ENCODE peak calls at places on chromosomes 4 and X, in six cellular contexts. N, J, M, W, Y and A are unnamed samples.

GRCh38 chr4:67700119-67700873 is 659 bp downstream of the UBA6 start:
- DNase-seq in N (no peak), J (no peak), M (peak), W (no peak), Y (no peak), A (no peak)

GRCh38 chr4:144955104-144955503 is 142.9 kb downstream of the ANAPC10 start:
- DNase-seq in N (no peak), J (no peak), M (no peak), W (no peak), Y (no peak), A (no peak)

GRCh38 chr4:18695733-18696527 is 674.4 kb upstream of the LCORL start:
- DNase-seq in N (no peak), J (no peak), M (no peak), W (no peak), Y (no peak), A (no peak)

GRCh38 chr4:133865606-133866327 is 335.8 kb downstream of the PABPC4L start:
- DNase-seq in N (peak), J (no peak), M (no peak), W (peak), Y (no peak), A (peak)

GRCh38 chr4:99946346-99947189 is at the start of gene DNAJB14:
- DNase-seq in N (no peak), J (peak), M (peak), W (no peak), Y (no peak), A (no peak)

GRCh38 chrX:12975999-12976558 is 1.2 kb downstream of the TMSB4X start:
- DNase-seq in N (no peak), J (no peak), M (no peak), W (peak), Y (no peak), A (no peak)

GRCh38 chrX:130260316-130260715 is 8.4 kb downstream of the ZNF280C start:
- DNase-seq in N (no peak), J (no peak), M (no peak), W (no peak), Y (peak), A (no peak)

GRCh38 chr4:6177587-6178197 is 22.7 kb downstream of the JAKMIP1 start:
- DNase-seq in N (no peak), J (no peak), M (no peak), W (no peak), Y (no peak), A (no peak)

GRCh38 chr4:99749445-99750391 is 66.9 kb upstream of the DAPP1 start:
- DNase-seq in N (no peak), J (no peak), M (no peak), W (no peak), Y (no peak), A (no peak)

GRCh38 chr4:78059938-78060337 is 2.8 kb downstream of the FRAS1 start:
- DNase-seq in N (no peak), J (no peak), M (no peak), W (no peak), Y (no peak), A (no peak)

GRCh38 chr4:88613417-88613875 is 21.2 kb downstream of the HERC3 start:
- DNase-seq in N (no peak), J (peak), M (no peak), W (no peak), Y (no peak), A (no peak)

GRCh38 chrX:3501833-3502535 is 155.5 kb upstream of the MXRA5 start:
- DNase-seq in N (no peak), J (no peak), M (no peak), W (no peak), Y (no peak), A (no peak)

GRCh38 chr4:177699365-177700213 is 257.4 kb upstream of the AGA start:
- DNase-seq in N (no peak), J (no peak), M (no peak), W (no peak), Y (no peak), A (no peak)

GRCh38 chrX:23742174-23742692 is 843 bp downstream of the ACOT9 start:
- DNase-seq in N (peak), J (no peak), M (peak), W (peak), Y (peak), A (peak)

GRCh38 chr4:155796031-155796430 is 37.2 kb downstream of the GUCY1B1 start:
- DNase-seq in N (no peak), J (no peak), M (no peak), W (peak), Y (no peak), A (no peak)

GRCh38 chr4:183798921-183799307 is 106.2 kb upstream of the STOX2 start:
- DNase-seq in N (no peak), J (no peak), M (no peak), W (no peak), Y (no peak), A (no peak)

GRCh38 chrX:101759000-101759399 is 99.3 kb upstream of the ARMCX2 start:
- DNase-seq in N (no peak), J (peak), M (peak), W (peak), Y (peak), A (no peak)

GRCh38 chr4:41661447-41662076 is 87.0 kb downstream of the PHOX2B start:
- DNase-seq in N (no peak), J (peak), M (peak), W (peak), Y (peak), A (no peak)

GRCh38 chr4:152591361-152591760 is 55.5 kb upstream of the FBXW7 start:
- DNase-seq in N (peak), J (peak), M (no peak), W (no peak), Y (no peak), A (no peak)

GRCh38 chrX:109382332-109382731 is 99.6 kb downstream of the GUCY2F start:
- DNase-seq in N (no peak), J (no peak), M (no peak), W (no peak), Y (no peak), A (no peak)

GRCh38 chrX:109389917-109390316 is 92.0 kb downstream of the GUCY2F start:
- DNase-seq in N (no peak), J (no peak), M (no peak), W (no peak), Y (no peak), A (no peak)

GRCh38 chrX:109390556-109390955 is 91.3 kb downstream of the GUCY2F start:
- DNase-seq in N (no peak), J (no peak), M (no peak), W (no peak), Y (no peak), A (no peak)

DNA sequence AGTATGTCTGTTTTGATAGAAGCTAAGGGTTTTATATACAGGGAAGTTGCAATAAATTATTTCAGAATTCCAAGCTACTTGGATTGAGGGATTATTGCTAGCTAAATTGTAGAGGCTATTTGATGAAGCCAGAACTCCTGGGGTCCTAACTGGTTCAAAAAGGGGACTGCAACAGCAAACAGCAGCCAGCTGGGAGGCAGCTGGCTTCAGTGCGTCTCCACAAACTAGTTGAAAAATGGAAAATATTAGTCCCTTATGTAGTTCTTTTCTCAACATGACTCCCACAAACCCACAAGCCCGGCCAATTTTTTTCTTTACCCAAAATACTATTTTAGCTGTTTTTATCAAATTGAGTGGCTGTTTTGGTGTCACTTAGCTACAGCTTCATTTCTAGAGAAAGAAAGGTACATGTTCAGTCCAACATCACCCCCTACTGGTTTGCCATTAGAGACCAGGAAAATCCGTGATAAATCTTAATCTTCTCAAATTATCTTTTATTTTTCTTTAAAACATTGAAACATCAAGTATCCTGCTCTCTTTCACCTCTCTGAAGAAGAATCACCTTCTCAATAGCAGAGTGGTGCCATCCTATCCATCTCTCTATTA is 97.2 kb downstream of the GUCY2F start:
- DNase-seq in N (no peak), J (no peak), M (peak), W (no peak), Y (no peak), A (no peak)
- TF ChIP-seq CTCF in N (peak), J (no peak), M (no peak), W (peak), Y (peak), A (no peak)

GRCh38 chr4:7472443-7473013 is 37.8 kb upstream of the PSAPL1 start:
- DNase-seq in N (no peak), J (no peak), M (no peak), W (no peak), Y (no peak), A (no peak)
- TF ChIP-seq CTCF in N (no peak), J (no peak), M (no peak), W (no peak), Y (no peak), A (no peak)

DNA sequence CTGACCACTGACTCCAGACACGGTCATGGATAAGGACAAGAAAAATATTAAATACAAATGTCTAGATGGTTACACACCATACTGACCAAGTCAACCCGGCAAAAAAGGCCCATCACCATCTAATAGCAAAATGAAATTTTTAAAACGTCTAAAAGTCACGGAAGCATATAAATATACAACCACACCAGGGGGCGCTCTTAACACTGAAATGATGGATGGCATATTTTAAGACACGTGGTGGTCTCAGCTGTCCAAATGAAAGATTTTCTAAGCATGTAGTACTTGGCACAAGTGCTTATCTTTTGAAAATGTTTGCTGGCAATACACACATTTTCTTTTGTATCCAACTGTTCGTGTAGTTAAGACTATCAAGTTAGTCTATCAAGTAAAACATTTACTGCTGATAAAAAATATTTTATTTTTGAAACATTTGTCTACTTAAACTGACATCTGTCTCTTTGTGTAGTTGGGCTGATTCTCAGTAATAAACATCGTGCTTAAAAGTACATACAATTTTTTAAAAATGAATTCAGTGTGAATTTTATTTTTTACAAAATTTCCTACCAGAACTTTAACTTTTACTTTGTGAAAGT is 64.6 kb downstream of the COX7B2 start:
- DNase-seq in N (peak), J (no peak), M (peak), W (peak), Y (peak), A (no peak)
- TF ChIP-seq CTCF in N (peak), J (peak), M (peak), W (peak), Y (peak), A (peak)

DNA sequence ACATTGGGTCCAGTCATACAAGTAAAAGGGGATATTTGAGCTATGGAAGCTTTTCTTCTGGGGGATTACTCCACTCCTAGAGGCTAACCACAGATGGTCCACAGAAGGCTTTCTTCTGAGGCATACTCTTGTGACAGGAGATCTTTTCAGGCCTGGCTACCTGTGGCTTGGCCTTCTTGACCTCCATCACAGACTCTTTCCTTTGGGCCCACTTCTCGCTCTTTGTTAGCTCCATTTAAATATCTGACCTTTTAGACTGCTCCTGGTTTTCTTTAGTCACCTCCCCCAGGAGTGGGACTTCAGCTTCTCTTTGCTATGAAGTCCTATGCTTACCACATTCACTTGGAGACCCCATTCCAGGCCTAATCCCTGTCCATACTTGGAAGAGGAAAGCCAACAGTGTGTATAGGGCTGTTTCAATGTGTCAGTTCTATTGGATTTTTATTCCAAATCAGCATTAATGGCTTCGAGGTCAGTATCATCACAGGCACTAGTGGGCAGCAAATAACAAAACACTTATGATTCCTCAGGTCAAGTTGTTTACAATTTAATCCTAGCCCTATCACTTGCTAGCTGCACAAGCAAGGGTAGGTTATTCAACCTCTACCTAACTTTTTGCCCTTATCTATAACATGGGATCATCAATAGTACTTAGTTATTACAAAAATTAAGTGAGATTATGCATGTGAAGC is 26.3 kb downstream of the GPC3 start:
- DNase-seq in N (no peak), J (no peak), M (no peak), W (no peak), Y (no peak), A (no peak)
- TF ChIP-seq CTCF in N (no peak), J (no peak), M (no peak), W (no peak), Y (no peak), A (no peak)

DNA sequence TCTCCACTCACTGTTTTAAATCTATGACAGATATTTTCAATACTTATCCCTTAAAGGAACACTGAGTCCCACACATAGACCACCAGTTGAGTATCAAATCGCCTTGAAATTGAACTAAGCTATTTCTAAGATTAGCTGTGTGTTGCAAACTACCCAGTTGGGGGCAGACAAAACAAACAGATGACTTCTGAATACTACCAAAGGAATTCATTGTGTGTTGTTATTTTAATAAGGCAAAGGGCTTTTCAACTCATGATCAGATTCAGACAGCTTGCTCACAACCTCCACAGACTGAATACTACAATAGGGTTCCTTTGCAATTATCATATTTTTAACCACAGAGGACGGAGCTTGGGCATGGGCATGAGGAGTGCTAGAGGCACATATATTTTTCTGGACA is 283.0 kb upstream of the GPC4 start:
- DNase-seq in N (no peak), J (no peak), M (no peak), W (no peak), Y (no peak), A (no peak)
- TF ChIP-seq CTCF in N (peak), J (no peak), M (no peak), W (no peak), Y (peak), A (peak)

GRCh38 chr4:3823496-3824341 is 57.5 kb downstream of the ADRA2C start:
- DNase-seq in N (no peak), J (no peak), M (no peak), W (no peak), Y (no peak), A (no peak)
- TF ChIP-seq CTCF in N (no peak), J (no peak), M (no peak), W (no peak), Y (no peak), A (no peak)

DNA sequence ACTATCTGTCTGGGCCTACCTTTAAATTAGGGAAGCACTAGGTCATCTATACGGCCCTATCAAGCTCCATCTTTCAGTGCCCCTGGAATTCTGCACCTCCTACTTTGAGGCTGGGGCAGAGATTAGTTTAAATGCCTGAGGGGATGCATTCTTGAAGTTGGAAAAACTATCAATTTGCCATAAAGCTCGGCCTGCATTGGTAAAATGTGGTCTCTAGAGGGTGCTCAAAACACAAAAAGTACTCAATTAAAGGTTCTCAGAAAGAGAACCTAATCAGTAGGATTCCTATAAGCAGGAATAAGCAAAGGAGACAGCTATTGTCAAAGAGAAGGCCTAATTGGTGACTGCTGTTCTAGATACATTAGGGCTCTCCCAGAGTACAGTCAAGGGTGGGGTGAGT is 111.7 kb downstream of the AMER1 start:
- DNase-seq in N (no peak), J (no peak), M (no peak), W (no peak), Y (no peak), A (no peak)
- TF ChIP-seq CTCF in N (no peak), J (no peak), M (no peak), W (no peak), Y (peak), A (peak)